ENCODE peak calls at places on chromosomes 4 and X, in five cellular contexts. G is WERI-Rb-1, X is A549, Q is neural progenitor cell, M is heart right ventricle. W is an unnamed sample.

GRCh38 chr4:147975325-147975724 is 243.4 kb downstream of the ARHGAP10 start:
- DNase-seq in M (no peak), Q (no peak), G (no peak), X (no peak), W (no peak)

GRCh38 chrX:41922125-41922521 is 1.2 kb downstream of the CASK start:
- DNase-seq in X (no peak), M (no peak), G (no peak), Q (peak), W (peak)

GRCh38 chrX:16589211-16589610 is 60.7 kb upstream of the S100G start:
- DNase-seq in M (no peak), X (peak), G (no peak), Q (no peak), W (no peak)

GRCh38 chrX:25028726-25029125 is 13.0 kb upstream of the ARX start:
- DNase-seq in X (no peak), M (no peak), Q (no peak), G (no peak), W (no peak)

GRCh38 chr4:153467897-153468262 is 1.7 kb downstream of the TMEM131L start:
- DNase-seq in M (no peak), G (no peak), Q (no peak), X (no peak), W (no peak)

GRCh38 chr4:79927931-79928330 is 145.1 kb downstream of the ANTXR2 start:
- DNase-seq in G (no peak), X (no peak), Q (no peak), M (no peak), W (no peak)

GRCh38 chrX:155434906-155435743 is 23.3 kb downstream of the F8A3 start:
- DNase-seq in X (no peak), G (no peak), M (peak), Q (no peak), W (no peak)

GRCh38 chr4:153448003-153448731 is 18.0 kb upstream of the TMEM131L start:
- DNase-seq in M (no peak), X (no peak), Q (no peak), G (no peak), W (no peak)

GRCh38 chr4:181897935-181898334 is 345.3 kb upstream of the TENM3 start:
- DNase-seq in X (no peak), Q (no peak), G (no peak), M (no peak), W (no peak)

GRCh38 chrX:1389181-1389992 is 2.5 kb downstream of the SLC25A6 start:
- DNase-seq in Q (no peak), G (peak), X (no peak), M (no peak), W (no peak)

GRCh38 chrX:103464774-103465117 is 54.5 kb downstream of the RAB40A start:
- DNase-seq in M (peak), Q (peak), X (peak), G (peak), W (peak)

GRCh38 chr4:184143770-184144564 is 73.7 kb downstream of the ENPP6 start:
- DNase-seq in Q (no peak), M (peak), X (no peak), G (no peak), W (no peak)

GRCh38 chrX:155148724-155149537 is 67.3 kb upstream of the VBP1 start:
- DNase-seq in M (no peak), Q (peak), G (peak), X (peak), W (no peak)

GRCh38 chr4:17814140-17814539 is 3.4 kb downstream of the NCAPG start:
- DNase-seq in X (no peak), Q (no peak), G (no peak), M (no peak), W (no peak)

GRCh38 chr4:81165853-81166430 is 49.1 kb downstream of the PRKG2 start:
- DNase-seq in Q (no peak), G (no peak), X (no peak), M (no peak), W (no peak)

GRCh38 chr4:124028172-124028571 is 631.6 kb downstream of the SPRY1 start:
- DNase-seq in X (no peak), Q (no peak), M (no peak), G (no peak), W (no peak)

GRCh38 chrX:153723351-153724251 is 586 bp downstream of the BCAP31 start:
- DNase-seq in X (peak), M (peak), G (peak), Q (peak), W (peak)

GRCh38 chrX:41457618-41458192 is 10.6 kb downstream of the NYX start:
- DNase-seq in X (no peak), G (peak), M (no peak), Q (no peak), W (no peak)

GRCh38 chr4:158814636-158815035 is 45.8 kb downstream of the FNIP2 start:
- DNase-seq in X (no peak), M (no peak), G (no peak), Q (no peak), W (no peak)

GRCh38 chr4:142095886-142096605 is 459.7 kb downstream of the IL15 start:
- DNase-seq in X (peak), G (no peak), Q (no peak), M (no peak), W (peak)

GRCh38 chr4:16261313-16261878 is 35.1 kb upstream of the TAPT1 start:
- DNase-seq in G (no peak), X (no peak), M (no peak), Q (no peak), W (no peak)

GRCh38 chr4:181860157-181860556 is 383.0 kb upstream of the TENM3 start:
- DNase-seq in M (no peak), G (no peak), Q (no peak), X (no peak), W (no peak)

GRCh38 chrX:119753639-119754257 is 4.6 kb upstream of the SOWAHD start:
- DNase-seq in X (peak), Q (peak), G (peak), M (no peak), W (no peak)

GRCh38 chr4:57139783-57140182 is 29.6 kb upstream of the IGFBP7 start:
- DNase-seq in Q (no peak), G (no peak), X (no peak), M (no peak), W (no peak)

GRCh38 chr4:26192921-26193894 is 127.6 kb upstream of the RBPJ start:
- DNase-seq in Q (no peak), X (no peak), G (peak), M (no peak), W (no peak)

GRCh38 chrX:153861147-153861546 is 24.8 kb downstream of the L1CAM start:
- DNase-seq in M (no peak), G (no peak), Q (no peak), X (no peak), W (no peak)

GRCh38 chr4:154526151-154526550 is 24.0 kb downstream of the PLRG1 start:
- DNase-seq in M (no peak), G (no peak), X (no peak), Q (no peak), W (no peak)

GRCh38 chr4:175970072-175970471 is 95.6 kb upstream of the WDR17 start:
- DNase-seq in G (no peak), Q (no peak), X (no peak), M (no peak), W (no peak)

GRCh38 chrX:63746278-63746677 is 38.7 kb downstream of the ARHGEF9 start:
- DNase-seq in Q (no peak), X (no peak), G (no peak), M (no peak), W (no peak)

GRCh38 chr4:47340914-47341313 is 122.6 kb downstream of the COMMD8 start:
- DNase-seq in X (no peak), M (no peak), Q (no peak), G (no peak), W (no peak)
- TF ChIP-seq CTCF in X (no peak), M (no peak), Q (no peak), G (no peak), W (no peak)

GRCh38 chrX:17737707-17738001 is 361 bp downstream of the SCML1 start:
- DNase-seq in X (no peak), M (no peak), G (no peak), Q (no peak), W (no peak)
- H3K4me3 ChIP-seq in X (peak), M (peak), G (peak), Q (peak), W (peak)

GRCh38 chr4:162943263-162943662 is 223.4 kb downstream of the NAF1 start:
- DNase-seq in Q (no peak), M (no peak), X (no peak), G (no peak), W (no peak)
- TF ChIP-seq CTCF in Q (peak), M (no peak), X (no peak), G (no peak), W (no peak)

GRCh38 chr4:1675802-1676137 is 8.3 kb downstream of the FAM53A start:
- DNase-seq in Q (no peak), M (no peak), X (no peak), G (no peak), W (no peak)

GRCh38 chr4:1673671-1674070 is 10.4 kb downstream of the FAM53A start:
- DNase-seq in X (no peak), Q (no peak), M (no peak), G (no peak), W (no peak)

GRCh38 chr4:1674682-1675081 is 9.4 kb downstream of the FAM53A start:
- DNase-seq in Q (no peak), G (no peak), X (no peak), M (no peak), W (no peak)

GRCh38 chr4:1676605-1677525 is 7.2 kb downstream of the FAM53A start:
- DNase-seq in Q (no peak), G (no peak), M (no peak), X (no peak), W (no peak)

DNA sequence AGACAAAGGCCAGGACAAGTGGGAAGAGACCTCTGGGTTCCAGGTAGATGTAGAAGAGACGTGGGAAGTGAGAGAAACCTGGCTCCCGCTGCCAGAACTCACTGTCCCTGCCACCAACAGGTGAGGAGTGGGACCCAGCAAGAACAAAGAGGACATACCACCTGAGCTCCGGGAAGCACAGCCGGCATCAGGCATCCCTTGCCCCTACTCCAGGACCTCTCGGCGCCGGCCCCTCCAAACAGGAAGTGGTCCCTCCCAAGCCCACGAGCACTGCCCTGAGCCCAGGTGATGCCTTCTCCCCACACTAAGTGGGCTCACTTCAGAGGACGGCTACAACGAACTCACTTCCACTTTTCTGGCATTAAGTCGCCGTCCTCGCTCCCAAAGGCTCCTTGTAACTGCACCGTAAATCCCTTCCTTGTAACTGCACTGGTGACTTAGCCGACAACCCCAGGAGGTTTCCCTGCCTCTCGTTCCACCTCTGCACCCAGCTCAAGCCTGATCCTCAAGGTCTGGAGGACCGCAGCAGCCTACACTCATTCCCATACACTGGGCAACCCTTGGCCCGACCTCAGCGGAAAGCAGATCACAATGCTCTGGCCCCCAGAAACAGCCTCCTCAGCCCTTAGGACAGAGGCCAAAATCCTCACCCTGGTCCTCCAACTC is 8.8 kb downstream of the FAM53A start:
- DNase-seq in M (no peak), G (no peak), X (no peak), Q (no peak), W (no peak)
- H3K4me3 ChIP-seq in M (no peak), G (no peak), X (no peak), Q (no peak), W (no peak)

GRCh38 chrX:106038625-106039024 is at the start of gene SERPINA7:
- DNase-seq in Q (no peak), X (no peak), G (no peak), M (no peak), W (no peak)

GRCh38 chrX:106037835-106038473 is 573 bp downstream of the SERPINA7 start:
- DNase-seq in G (no peak), M (no peak), Q (no peak), X (no peak), W (no peak)

GRCh38 chrX:106036716-106037115 is 1.8 kb downstream of the SERPINA7 start:
- DNase-seq in M (no peak), G (no peak), X (no peak), Q (no peak), W (no peak)

GRCh38 chrX:106042296-106042695 is 3.8 kb upstream of the SERPINA7 start:
- DNase-seq in G (no peak), X (no peak), Q (no peak), M (no peak), W (peak)

GRCh38 chrX:106039920-106040319 is 1.4 kb upstream of the SERPINA7 start:
- DNase-seq in X (peak), M (no peak), Q (peak), G (no peak), W (no peak)
- TF ChIP-seq CTCF in X (peak), M (peak), Q (peak), G (peak), W (peak)

GRCh38 chrX:57821703-57822375 is 88.4 kb downstream of the ZXDA start:
- DNase-seq in X (peak), M (no peak), Q (peak), G (peak), W (peak)
- H3K4me3 ChIP-seq in X (no peak), M (peak), Q (no peak), G (no peak), W (no peak)